ENCODE peak calls at places on chromosomes 4 and X, in eight cellular contexts. V, J, G, X, U, E, W and Y are unnamed samples. For H3K4me1 and H3K36me3, the result is how much of the 10 kb centered on the place peaks cover.

GRCh38 chr4:59060895-59061294 is 1950.7 kb upstream of the IGFBP7 start:
- DNase-seq in W (no peak), G (no peak), E (no peak), V (no peak), X (no peak), U (no peak), J (no peak), Y (no peak)

GRCh38 chr4:6988016-6988715 is 55.0 kb upstream of the TADA2B start:
- DNase-seq in E (no peak), W (no peak), X (no peak), G (no peak), J (no peak), V (no peak), U (no peak), Y (peak)

GRCh38 chrX:136870064-136870463 is 10.5 kb downstream of the RBMX start:
- DNase-seq in X (no peak), W (no peak), G (no peak), E (no peak), J (no peak), V (no peak), U (no peak), Y (no peak)

GRCh38 chr4:122783301-122784215 is 43.1 kb upstream of the FGF2 start:
- DNase-seq in U (peak), V (peak), J (peak), W (no peak), E (peak), X (no peak), G (peak), Y (no peak)

GRCh38 chr4:7291372-7292135 is 99.2 kb downstream of the SORCS2 start:
- DNase-seq in X (no peak), J (no peak), W (no peak), V (peak), G (no peak), E (no peak), U (no peak), Y (peak)

GRCh38 chrX:95885074-95885473 is 799.6 kb upstream of the DIAPH2 start:
- DNase-seq in J (peak), G (no peak), W (no peak), U (no peak), E (no peak), V (no peak), X (no peak), Y (peak)

GRCh38 chrX:66889418-66889817 is 250.5 kb upstream of the EDA2R start:
- DNase-seq in W (no peak), X (no peak), J (no peak), V (no peak), E (no peak), G (no peak), U (no peak), Y (no peak)

GRCh38 chrX:149871940-149872339 is 9.0 kb upstream of the MAGEA8 start:
- DNase-seq in W (peak), J (peak), U (no peak), V (no peak), X (no peak), G (no peak), E (no peak), Y (peak)

GRCh38 chrX:149131780-149132179 is 373.3 kb downstream of the IDS start:
- DNase-seq in W (no peak), V (no peak), G (no peak), U (no peak), E (no peak), X (no peak), J (no peak), Y (no peak)

DNA sequence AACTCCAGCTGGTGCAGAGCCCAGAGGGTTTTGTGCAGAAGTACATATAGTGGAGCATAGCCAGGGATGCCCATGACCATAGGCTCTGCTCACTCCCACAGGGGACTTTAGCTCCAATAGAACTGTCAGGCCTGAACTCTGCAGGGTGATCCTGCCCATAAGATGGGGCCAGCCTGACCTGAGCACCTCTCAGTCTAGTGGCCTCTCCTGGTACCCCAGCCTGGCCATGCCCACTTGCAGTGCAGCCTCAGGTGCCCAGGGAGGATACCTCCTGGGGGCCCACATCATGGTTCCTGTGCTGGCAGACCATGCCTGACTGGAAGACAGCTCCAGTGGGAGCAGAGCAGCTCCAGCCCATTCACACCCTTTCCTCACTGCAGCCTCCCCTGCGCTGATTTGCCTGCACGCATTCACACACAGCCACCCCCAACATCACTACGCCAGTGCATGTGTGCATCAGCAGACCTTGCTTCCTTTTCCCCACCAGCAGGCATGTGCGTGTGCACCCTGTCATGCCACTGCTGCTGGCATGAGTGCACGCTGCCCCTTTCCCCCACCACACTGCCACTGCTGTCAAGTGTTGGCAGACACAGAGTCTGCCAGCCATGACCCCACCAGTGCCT is 53.0 kb upstream of the MMAA start:
- DNase-seq in J (no peak), U (no peak), W (no peak), V (peak), G (no peak), E (no peak), X (no peak), Y (no peak)
- H3K4me1 ChIP-seq in J (under half), U (under half), W (under half), V (under half), G (under half), E (under half), X (under half), Y (under half)

GRCh38 chr4:184313710-184314659 is 96.3 kb upstream of the ENPP6 start:
- DNase-seq in V (no peak), G (no peak), J (no peak), W (no peak), U (peak), X (peak), E (no peak), Y (no peak)

GRCh38 chr4:184313058-184313709 is 95.5 kb upstream of the ENPP6 start:
- DNase-seq in G (no peak), W (no peak), E (no peak), U (no peak), J (no peak), X (peak), V (no peak), Y (no peak)

GRCh38 chr4:184316821-184317220 is 99.1 kb upstream of the ENPP6 start:
- DNase-seq in X (peak), J (no peak), V (no peak), U (no peak), W (no peak), G (no peak), E (no peak), Y (no peak)

GRCh38 chr4:184317234-184317918 is 99.7 kb upstream of the ENPP6 start:
- DNase-seq in W (no peak), J (no peak), X (peak), U (no peak), E (no peak), V (no peak), G (peak), Y (no peak)

DNA sequence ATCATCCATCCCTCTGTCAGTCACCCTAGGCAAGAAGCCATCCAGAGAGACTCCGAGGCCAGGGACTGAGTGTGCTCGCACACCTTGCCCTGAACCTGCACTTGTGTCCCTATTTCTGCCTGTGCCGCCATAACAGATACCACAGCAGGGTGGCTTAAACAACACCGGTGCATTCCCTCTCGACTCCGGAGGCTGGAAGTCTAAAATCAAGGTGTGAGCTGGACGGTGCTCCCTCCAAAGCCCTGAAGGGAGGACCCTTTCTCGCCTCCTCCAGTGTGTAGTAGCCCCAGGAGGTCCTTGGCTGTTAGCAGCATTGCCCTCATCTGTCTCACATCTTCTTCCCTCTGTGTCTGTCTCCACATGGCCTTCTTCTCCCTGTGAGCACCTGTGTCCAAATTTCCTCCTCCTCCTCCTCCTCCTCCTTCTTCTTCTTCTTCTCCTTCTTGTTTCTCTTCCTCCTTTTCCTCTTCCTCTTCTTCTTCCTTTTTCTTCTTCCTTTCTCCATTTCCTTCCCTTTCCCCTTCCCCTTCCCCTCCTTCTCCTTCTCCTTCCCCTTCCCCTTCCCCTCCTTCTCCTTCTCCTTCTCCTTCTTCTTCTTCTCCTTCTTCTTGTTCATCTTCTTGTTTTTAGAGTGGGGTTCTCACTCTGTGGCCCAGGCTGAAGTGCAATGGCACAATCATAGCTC is 98.1 kb upstream of the ENPP6 start:
- DNase-seq in X (peak), J (no peak), W (no peak), G (no peak), U (no peak), V (no peak), E (no peak), Y (no peak)
- H3K4me3 ChIP-seq in X (no peak), J (no peak), W (no peak), G (no peak), U (no peak), V (no peak), E (no peak), Y (no peak)

GRCh38 chr4:118797558-118798142 is 38.3 kb downstream of the SEC24D start:
- DNase-seq in X (no peak), E (no peak), W (no peak), J (no peak), U (no peak), V (no peak), G (no peak), Y (no peak)

GRCh38 chr4:118799235-118799932 is 36.5 kb downstream of the SEC24D start:
- DNase-seq in U (no peak), J (no peak), X (no peak), W (no peak), G (no peak), E (no peak), V (no peak), Y (no peak)

GRCh38 chr4:118801895-118802575 is 33.9 kb downstream of the SEC24D start:
- DNase-seq in G (no peak), U (no peak), V (no peak), E (no peak), X (no peak), J (no peak), W (no peak), Y (no peak)

GRCh38 chr4:118803253-118803652 is 32.7 kb downstream of the SEC24D start:
- DNase-seq in E (no peak), J (no peak), V (no peak), G (no peak), X (no peak), U (no peak), W (no peak), Y (no peak)

DNA sequence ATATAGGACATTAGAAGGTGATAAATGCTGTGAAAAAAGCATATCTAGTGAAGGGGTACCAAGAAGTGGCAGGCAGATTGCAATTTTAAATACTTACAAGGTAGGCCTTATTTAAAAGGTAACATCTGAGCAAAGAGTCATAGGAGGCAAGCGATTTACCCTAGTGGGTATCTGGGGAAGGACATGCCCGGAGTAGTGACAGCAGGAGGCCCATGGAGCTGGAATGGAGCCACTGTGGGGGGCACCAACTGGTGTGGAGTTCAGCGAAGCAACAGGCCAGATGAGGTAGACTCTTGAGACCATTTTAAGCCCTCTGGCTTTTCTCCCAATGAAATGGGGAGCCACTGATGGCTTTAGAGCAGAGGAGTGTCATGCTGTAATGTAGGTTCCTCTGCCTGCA is 37.3 kb downstream of the SEC24D start:
- DNase-seq in E (no peak), J (no peak), U (no peak), V (no peak), X (no peak), W (no peak), G (no peak), Y (no peak)
- H3K36me3 ChIP-seq in E (under half), J (under half), U (half or more), V (under half), X (half or more), W (half or more), G (half or more), Y (under half)

GRCh38 chr4:57043304-57044251 is 64.9 kb downstream of the POLR2B start:
- DNase-seq in V (no peak), X (peak), U (no peak), J (no peak), G (no peak), W (no peak), E (no peak), Y (no peak)

GRCh38 chr4:57037982-57038604 is 59.4 kb downstream of the POLR2B start:
- DNase-seq in U (peak), V (peak), J (peak), G (peak), W (peak), X (no peak), E (no peak), Y (no peak)

GRCh38 chr4:57039345-57039744 is 60.6 kb downstream of the POLR2B start:
- DNase-seq in V (no peak), U (no peak), X (no peak), G (no peak), W (no peak), E (no peak), J (no peak), Y (no peak)

GRCh38 chr4:57044279-57044678 is 65.6 kb downstream of the POLR2B start:
- DNase-seq in X (peak), V (no peak), J (no peak), U (no peak), W (no peak), G (no peak), E (no peak), Y (no peak)

DNA sequence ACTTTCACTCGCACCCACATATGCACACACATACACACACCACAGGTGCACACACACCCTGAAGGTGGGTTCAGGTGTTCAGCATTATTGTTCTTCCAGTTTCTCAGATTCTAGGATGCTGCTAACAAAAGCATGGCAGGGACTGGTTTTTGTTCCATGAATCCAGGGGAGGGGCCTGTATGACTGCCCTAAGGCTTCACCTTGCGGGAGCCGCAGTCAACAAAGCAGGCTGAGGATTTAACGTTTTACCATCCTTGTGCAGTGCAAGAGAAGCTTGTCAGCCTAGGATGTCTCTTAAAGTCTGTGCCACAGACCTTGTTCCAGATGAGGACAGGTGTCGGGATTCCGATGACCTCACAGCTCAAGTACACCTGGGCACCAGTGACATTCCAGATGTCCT is 61.8 kb downstream of the POLR2B start:
- DNase-seq in W (no peak), G (no peak), E (no peak), U (no peak), X (no peak), V (no peak), J (no peak), Y (no peak)
- H3K4me1 ChIP-seq in W (under half), G (under half), E (under half), U (under half), X (half or more), V (under half), J (under half), Y (under half)

GRCh38 chrX:51520393-51520792 is 24.0 kb upstream of the NUDT11 start:
- DNase-seq in U (no peak), E (no peak), W (no peak), V (no peak), X (no peak), J (no peak), G (no peak), Y (no peak)
- H3K4me3 ChIP-seq in U (no peak), E (no peak), W (no peak), V (no peak), X (no peak), J (no peak), G (no peak), Y (no peak)

GRCh38 chr4:181330654-181331595 is 912.3 kb upstream of the TENM3 start:
- DNase-seq in E (no peak), G (no peak), X (no peak), J (no peak), V (no peak), W (no peak), U (no peak), Y (no peak)
- H3K36me3 ChIP-seq in E (under half), G (under half), X (under half), J (under half), V (under half), W (under half), U (under half), Y (under half)

GRCh38 chr4:173174184-173175156 is 5.9 kb downstream of the GALNT7 start:
- DNase-seq in E (no peak), G (no peak), V (no peak), W (no peak), X (no peak), U (no peak), J (peak), Y (no peak)
- H3K4me1 ChIP-seq in E (under half), G (under half), V (under half), W (half or more), X (under half), U (under half), J (under half), Y (under half)